ENCODE peak calls at places on chromosomes 12 and 14, in four cellular contexts. K, G, J and L are unnamed samples.

GRCh38 chr12:43338848-43339526 is 213.0 kb downstream of the ADAMTS20 start:
- DNase-seq in K (no peak), G (no peak), J (peak; percentile 76), L (no peak)

GRCh38 chr12:20963762-20964161 is 153.3 kb downstream of the SLCO1B3 start:
- DNase-seq in K (no peak), G (no peak), J (no peak), L (no peak)

GRCh38 chr12:105793421-105793820 is 345.3 kb downstream of the NUAK1 start:
- DNase-seq in K (no peak), G (no peak), J (no peak), L (no peak)

GRCh38 chr12:6462234-6462995 is 8.1 kb downstream of the VAMP1 start:
- DNase-seq in K (no peak), G (no peak), J (no peak), L (no peak)

GRCh38 chr14:68210729-68211299 is 391.2 kb downstream of the RAD51B start:
- DNase-seq in K (no peak), G (no peak), J (peak; percentile 99), L (no peak)

GRCh38 chr12:110885152-110885840 is 35.1 kb downstream of the MYL2 start:
- DNase-seq in K (no peak), G (no peak), J (no peak), L (no peak)

GRCh38 chr12:69430942-69431603 is 39.1 kb upstream of the FRS2 start:
- DNase-seq in K (peak; percentile 47), G (no peak), J (no peak), L (no peak)

GRCh38 chr12:89645434-89645833 is 63.2 kb downstream of the ATP2B1 start:
- DNase-seq in K (no peak), G (no peak), J (no peak), L (no peak)

GRCh38 chr14:59869381-59870255 is 958 bp downstream of the RTN1 start:
- DNase-seq in K (no peak), G (no peak), J (no peak), L (peak; percentile 64)

GRCh38 chr12:87323369-87323768 is 705.8 kb downstream of the C12orf50 start:
- DNase-seq in K (no peak), G (no peak), J (peak; percentile 94), L (no peak)

GRCh38 chr12:48978291-48978740 is at the start of gene WNT1:
- DNase-seq in K (no peak), G (no peak), J (no peak), L (no peak)

GRCh38 chr14:54040851-54041250 is 84.2 kb upstream of the BMP4 start:
- DNase-seq in K (no peak), G (no peak), J (peak; percentile 42), L (no peak)

GRCh38 chr12:57110189-57111045 is 745 bp downstream of the STAT6 start:
- DNase-seq in K (peak; percentile 81), G (peak; percentile 89), J (peak; percentile 37), L (peak; percentile 89)

GRCh38 chr12:123034022-123034541 is 53.6 kb downstream of the ARL6IP4 start:
- DNase-seq in K (no peak), G (no peak), J (no peak), L (no peak)

GRCh38 chr12:104463371-104463770 is 6.6 kb downstream of the CHST11 start:
- DNase-seq in K (no peak), G (no peak), J (no peak), L (no peak)

GRCh38 chr14:96519970-96520369 is 17.8 kb downstream of the PAPOLA start:
- DNase-seq in K (no peak), G (no peak), J (no peak), L (no peak)

GRCh38 chr14:97277711-97278110 is 480.5 kb downstream of the VRK1 start:
- DNase-seq in K (no peak), G (no peak), J (no peak), L (no peak)

DNA sequence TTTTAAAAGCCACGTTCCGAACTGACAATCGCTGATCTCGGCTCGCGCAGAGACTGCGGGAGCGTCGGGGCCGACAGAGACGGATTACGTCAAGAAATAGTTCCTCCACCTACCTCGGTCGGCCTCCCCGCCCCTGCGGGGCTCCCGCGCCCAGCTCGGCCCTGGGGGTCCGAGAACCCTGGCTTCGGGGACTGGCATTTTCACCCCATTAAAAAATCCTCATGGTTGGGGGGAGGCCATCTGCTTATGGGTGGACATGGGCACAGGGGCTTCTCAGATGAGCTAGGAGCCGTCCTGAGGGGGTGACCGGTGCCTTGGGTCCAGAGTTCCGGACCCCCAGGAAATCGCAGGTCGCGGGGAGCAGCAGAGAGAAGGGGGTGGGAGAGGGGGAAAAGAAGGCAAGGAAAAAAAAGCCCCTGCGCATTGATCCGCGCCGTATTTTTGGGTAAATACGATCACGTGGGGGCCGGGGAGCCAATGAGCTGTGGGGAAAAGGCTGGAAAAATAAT is 311 bp upstream of the HOXC9 start:
- DNase-seq in K (no peak), G (peak; percentile 87), J (peak; percentile 31), L (no peak)
- H3K4me3 ChIP-seq in K (no peak overlapping the region), G (peak overlapping the region; percentile 67), J (no peak overlapping the region), L (no peak overlapping the region)

GRCh38 chr14:21352587-21352986 is 31.2 kb downstream of the SUPT16H start:
- DNase-seq in K (peak; percentile 24), G (no peak), J (no peak), L (no peak)

GRCh38 chr14:21350539-21350938 is 33.3 kb downstream of the SUPT16H start:
- DNase-seq in K (no peak), G (no peak), J (no peak), L (no peak)

DNA sequence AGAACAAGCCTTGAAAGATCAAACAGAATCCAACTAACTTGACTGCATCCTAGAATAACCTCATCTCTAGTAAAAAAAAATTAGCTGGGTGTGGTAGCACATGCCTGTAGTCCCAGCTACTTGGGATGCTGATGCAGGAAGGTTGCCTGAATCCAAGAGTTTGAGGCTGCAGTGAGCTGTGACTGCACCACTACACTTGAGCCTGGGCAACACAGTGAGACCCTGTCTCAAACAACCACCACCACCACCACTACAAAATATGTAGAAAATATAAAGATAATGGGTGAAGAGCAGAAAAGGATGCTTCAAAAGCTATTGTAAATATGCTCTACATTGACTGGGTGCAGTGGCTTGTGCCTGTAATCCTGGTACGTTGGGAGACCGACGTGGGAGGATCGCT is 27.3 kb downstream of the SUPT16H start:
- DNase-seq in K (no peak), G (no peak), J (no peak), L (no peak)
- TF ChIP-seq POLR2A in K (no peak), G (no peak), J (no peak), L (no peak)

GRCh38 chr14:22602011-22602410 is 3.9 kb downstream of the ABHD4 start:
- DNase-seq in K (no peak), G (no peak), J (no peak), L (no peak)
- H3K27ac ChIP-seq in K (no peak overlapping the region), G (no peak overlapping the region), J (no peak overlapping the region), L (no peak overlapping the region)

DNA sequence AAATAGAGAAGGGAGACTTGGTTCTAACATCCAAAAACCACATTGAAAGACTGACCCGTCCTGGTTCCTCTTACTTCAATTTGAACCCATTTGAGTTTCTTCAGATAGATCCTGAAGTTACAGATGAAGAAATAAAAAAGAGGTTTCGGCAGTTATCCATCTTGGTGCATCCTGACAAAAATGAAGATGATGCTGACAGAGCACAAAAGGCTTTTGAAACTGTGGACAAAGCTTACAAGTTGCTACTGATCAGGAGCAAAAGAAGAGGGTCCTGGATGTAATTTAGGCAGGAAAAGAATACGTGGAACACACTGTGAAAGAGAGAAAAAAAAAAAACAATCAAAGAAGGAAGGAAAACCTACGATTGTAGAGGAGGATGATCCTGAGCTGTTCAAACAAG is 25.4 kb upstream of the NFKBIA start:
- DNase-seq in K (no peak), G (no peak), J (no peak), L (no peak)
- H3K4me3 ChIP-seq in K (no peak overlapping the region), G (no peak overlapping the region), J (no peak overlapping the region), L (no peak overlapping the region)

DNA sequence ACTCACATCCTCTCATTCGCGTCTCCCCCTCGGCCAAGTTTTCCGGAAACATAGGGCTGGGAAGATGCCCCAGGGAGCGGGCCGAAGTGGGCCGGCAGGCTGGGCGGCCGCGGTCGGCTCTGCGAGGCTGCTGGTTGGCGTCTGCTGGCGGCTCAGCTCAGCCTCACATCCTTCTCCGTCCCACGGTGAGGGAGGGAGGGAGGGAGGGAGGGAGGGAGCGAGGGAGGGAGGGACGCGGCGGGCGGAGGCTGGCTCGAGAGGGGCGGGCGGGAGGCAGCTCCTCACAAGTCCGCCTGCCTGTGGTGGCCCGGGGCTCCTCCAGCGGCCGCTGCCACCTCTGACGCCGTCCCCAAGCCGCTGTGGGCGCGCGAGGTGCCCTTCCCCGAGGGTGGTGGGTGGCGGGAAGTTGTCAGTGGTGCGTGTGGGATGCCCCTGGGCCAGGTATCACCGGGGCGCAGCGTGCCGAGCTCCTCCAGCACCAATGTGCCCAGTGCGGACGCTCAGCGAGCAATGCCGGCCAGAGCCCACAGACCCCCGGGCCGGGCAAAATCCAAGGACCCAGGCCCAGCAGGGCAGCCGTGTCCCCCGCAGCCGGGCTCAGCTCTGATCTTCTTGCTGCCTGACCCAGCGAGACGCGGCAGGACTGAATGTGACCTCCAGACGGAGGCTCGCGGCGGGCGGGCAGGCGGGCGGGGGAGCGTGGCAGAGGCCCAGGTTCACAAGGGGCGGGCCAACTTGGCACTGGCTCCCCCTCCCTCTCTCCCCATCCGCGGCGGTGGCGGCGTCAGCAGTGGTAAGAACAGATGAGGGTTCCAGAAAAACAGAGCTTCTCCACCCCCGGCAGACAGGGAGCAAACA is 94.0 kb downstream of the RFLNA start:
- DNase-seq in K (peak; percentile 91), G (peak; percentile 92), J (peak; percentile 85), L (peak; percentile 96)
- TF ChIP-seq POLR2A in K (no peak), G (no peak), J (peak; percentile 94), L (peak; percentile 57)